ENCODE peak calls at places on chromosome 2, in five cellular contexts. V, Z, C, S and R are unnamed samples.
A peak's percentile ranks its signal among the peaks of the same experiment; 100 is the strongest.

GRCh38 chr2:232539298-232540231 is at the start of gene CHRNG:
- DNase-seq in Z (no peak), C (no peak), S (no peak), V (no peak), R (no peak)

GRCh38 chr2:103232882-103233281 is 471.1 kb downstream of the TMEM182 start:
- DNase-seq in V (no peak), Z (no peak), S (no peak), C (no peak), R (no peak)

GRCh38 chr2:142824756-142825155 is 52.7 kb upstream of the KYNU start:
- DNase-seq in S (peak; percentile 34), V (no peak), C (no peak), Z (no peak), R (no peak)

GRCh38 chr2:26384183-26384582 is 17.5 kb upstream of the DRC1 start:
- DNase-seq in S (no peak), V (no peak), Z (no peak), C (no peak), R (no peak)

GRCh38 chr2:239871481-239872435 is 153.4 kb downstream of the NDUFA10 start:
- DNase-seq in S (no peak), C (no peak), V (no peak), Z (no peak), R (no peak)

GRCh38 chr2:241053576-241054251 is 48.4 kb downstream of the MTERF4 start:
- DNase-seq in C (no peak), V (no peak), S (no peak), Z (no peak), R (no peak)

GRCh38 chr2:129233751-129234406 is 745.6 kb upstream of the RAB6C start:
- DNase-seq in C (no peak), S (no peak), Z (no peak), V (no peak), R (no peak)

GRCh38 chr2:29223851-29224692 is 108.9 kb downstream of the CLIP4 start:
- DNase-seq in S (peak; percentile 83), C (no peak), V (peak; percentile 10), Z (no peak), R (no peak)